ENCODE peak calls at places on chromosomes 4 and X, in five cellular contexts. C is T-helper 22 cell, H is germinal center, J is naive B cell, P is left ventricle myocardium superior. L is an unnamed sample.

GRCh38 chr4:128346054-128346716 is 58.6 kb upstream of the PGRMC2 start:
- DNase-seq in C (no peak), H (no peak), J (no peak), P (no peak), L (no peak)

GRCh38 chrX:2676794-2677675 is 14.1 kb upstream of the CD99 start:
- DNase-seq in C (no peak), H (no peak), J (no peak), P (no peak), L (no peak)

GRCh38 chrX:39907964-39908616 is 189.7 kb downstream of the BCOR start:
- DNase-seq in C (no peak), H (no peak), J (no peak), P (peak), L (no peak)

GRCh38 chrX:55908685-55909212 is 191.2 kb downstream of the RRAGB start:
- DNase-seq in C (no peak), H (peak), J (no peak), P (no peak), L (no peak)

GRCh38 chr4:101651778-101652177 is 138.8 kb upstream of the BANK1 start:
- DNase-seq in C (no peak), H (no peak), J (no peak), P (peak), L (no peak)

GRCh38 chr4:80201326-80202151 is 4.2 kb downstream of the PRDM8 start:
- DNase-seq in C (peak), H (peak), J (peak), P (peak), L (peak)

GRCh38 chrX:10146350-10146749 is 10.4 kb upstream of the CLCN4 start:
- DNase-seq in C (no peak), H (no peak), J (no peak), P (no peak), L (no peak)

GRCh38 chr4:8370835-8371234 is 69.7 kb downstream of the ACOX3 start:
- DNase-seq in C (no peak), H (no peak), J (no peak), P (peak), L (no peak)

L was measured in effector memory CD4-positive, alpha-beta T cell.